ENCODE peak calls at places on chromosomes 7 and 10, in six cellular contexts. D is CD8-positive, alpha-beta memory T cell; O is DMS153; H is MV-4-11; F is CMK; R is activated T-cell treated with anti-CD3 and anti-CD28 coated beads, Interleukin-2, amount 50 U/mL, for 72 hours. P is an unnamed sample.
A peak's percentile ranks its signal among the peaks of the same experiment; 100 is the strongest.

GRCh38 chr10:43781480-43782361 is 133.0 kb upstream of the ZNF32 start:
- DNase-seq in D (no peak), O (no peak), H (peak; percentile 86), F (peak; percentile 64), R (peak; percentile 62), P (no peak)

GRCh38 chr7:36109013-36109627 is 43.9 kb upstream of the EEPD1 start:
- DNase-seq in D (no peak), O (no peak), H (no peak), F (no peak), R (no peak), P (no peak)

GRCh38 chr10:78528749-78529204 is 495.1 kb downstream of the RPS24 start:
- DNase-seq in D (no peak), O (peak; percentile 100), H (no peak), F (no peak), R (no peak), P (no peak)

GRCh38 chr10:129962092-129962494 is 2.0 kb downstream of the EBF3 start:
- DNase-seq in D (no peak), O (peak; percentile 46), H (peak; percentile 20), F (no peak), R (no peak), P (no peak)

GRCh38 chr7:74183142-74183541 is 9.0 kb downstream of the EIF4H start:
- DNase-seq in D (no peak), O (no peak), H (no peak), F (no peak), R (no peak), P (no peak)

GRCh38 chr10:108362306-108362705 is 1197.8 kb upstream of the SORCS1 start:
- DNase-seq in D (no peak), O (no peak), H (no peak), F (peak; percentile 79), R (no peak), P (no peak)

GRCh38 chr7:36967387-36967786 is 243.1 kb upstream of the AOAH start:
- DNase-seq in D (no peak), O (no peak), H (peak; percentile 31), F (peak; percentile 25), R (no peak), P (no peak)

GRCh38 chr10:78407009-78407711 is 373.5 kb downstream of the RPS24 start:
- DNase-seq in D (peak; percentile 38), O (peak; percentile 89), H (no peak), F (no peak), R (peak; percentile 61), P (peak; percentile 24)

GRCh38 chr10:79444243-79445119 is 943 bp downstream of the ZCCHC24 start:
- DNase-seq in D (peak; percentile 42), O (no peak), H (peak; percentile 88), F (no peak), R (peak; percentile 59), P (peak; percentile 42)

GRCh38 chr10:287029-287428 is 151.8 kb downstream of the ZMYND11 start:
- DNase-seq in D (no peak), O (no peak), H (no peak), F (no peak), R (no peak), P (no peak)

GRCh38 chr10:86103391-86104101 is 263.0 kb downstream of the GRID1 start:
- DNase-seq in D (no peak), O (no peak), H (no peak), F (no peak), R (no peak), P (no peak)

GRCh38 chr7:29230871-29231345 is 36.3 kb downstream of the CHN2 start:
- DNase-seq in D (no peak), O (no peak), H (no peak), F (no peak), R (no peak), P (no peak)

GRCh38 chr7:561631-562393 is 42.2 kb upstream of the PDGFA start:
- DNase-seq in D (no peak), O (no peak), H (peak; percentile 13), F (no peak), R (no peak), P (no peak)

GRCh38 chr10:43863859-43864591 is 215.3 kb upstream of the ZNF32 start:
- DNase-seq in D (no peak), O (no peak), H (no peak), F (no peak), R (no peak), P (no peak)

GRCh38 chr10:98536551-98536950 is 89.8 kb upstream of the HPS1 start:
- DNase-seq in D (no peak), O (peak; percentile 54), H (no peak), F (no peak), R (no peak), P (no peak)

GRCh38 chr10:74262856-74263255 is 111.8 kb downstream of the ADK start:
- DNase-seq in D (no peak), O (no peak), H (no peak), F (no peak), R (no peak), P (no peak)

GRCh38 chr10:123287594-123288247 is 133.5 kb downstream of the BUB3 start:
- DNase-seq in D (no peak), O (no peak), H (no peak), F (no peak), R (peak; percentile 66), P (no peak)

GRCh38 chr7:20786779-20787651 is at the start of gene SP8:
- DNase-seq in D (no peak), O (peak; percentile 82), H (no peak), F (peak; percentile 63), R (no peak), P (no peak)

GRCh38 chr7:29875741-29876140 is 69.4 kb downstream of the WIPF3 start:
- DNase-seq in D (no peak), O (no peak), H (no peak), F (no peak), R (no peak), P (no peak)

GRCh38 chr7:82325416-82325815 is 118.2 kb downstream of the CACNA2D1 start:
- DNase-seq in D (no peak), O (no peak), H (no peak), F (no peak), R (no peak), P (no peak)

GRCh38 chr10:48470893-48471805 is 133.7 kb downstream of the ARHGAP22 start:
- DNase-seq in D (no peak), O (no peak), H (peak; percentile 26), F (no peak), R (no peak), P (no peak)

GRCh38 chr7:143318661-143319060 is 2.8 kb downstream of the CLCN1 start:
- DNase-seq in D (no peak), O (no peak), H (peak; percentile 73), F (no peak), R (no peak), P (no peak)

GRCh38 chr7:132162745-132163144 is 413.5 kb downstream of the PLXNA4 start:
- DNase-seq in D (no peak), O (no peak), H (no peak), F (no peak), R (no peak), P (no peak)

GRCh38 chr7:67267914-67268313 is 271.3 kb downstream of the TYW1 start:
- DNase-seq in D (no peak), O (peak; percentile 32), H (no peak), F (no peak), R (no peak), P (no peak)

GRCh38 chr10:96401036-96401435 is 42.2 kb upstream of the OPALIN start:
- DNase-seq in D (no peak), O (no peak), H (no peak), F (no peak), R (no peak), P (no peak)

GRCh38 chr10:69574571-69574978 is 1.4 kb upstream of the NEUROG3 start:
- DNase-seq in D (no peak), O (no peak), H (no peak), F (no peak), R (no peak), P (no peak)

GRCh38 chr10:102121739-102122372 is 1.7 kb upstream of the LDB1 start:
- DNase-seq in D (no peak), O (no peak), H (no peak), F (no peak), R (no peak), P (no peak)

GRCh38 chr10:133003195-133003594 is 60.8 kb upstream of the CFAP46 start:
- DNase-seq in D (no peak), O (no peak), H (no peak), F (no peak), R (no peak), P (no peak)

GRCh38 chr7:151550601-151551286 is 31.0 kb upstream of the RHEB start:
- DNase-seq in D (no peak), O (peak; percentile 72), H (no peak), F (no peak), R (no peak), P (no peak)

P was measured in central memory CD4-positive, alpha-beta T cell.